ENCODE peak calls at places on chromosome 7, in seven cellular contexts. O is neuronal stem cell, Z is vagina, A is uterus, I is left lung, E is HCT116, M is Peyer's patch. K is an unnamed sample.

GRCh38 chr7:157292770-157293412 is 43.9 kb upstream of the DNAJB6 start:
- DNase-seq in O (no peak), Z (peak; percentile 79), A (no peak), I (peak; percentile 82), E (no peak), M (peak; percentile 82), K (no peak)

GRCh38 chr7:95527776-95528250 is 42.1 kb downstream of the ASB4 start:
- DNase-seq in O (no peak), Z (no peak), A (no peak), I (peak; percentile 73), E (no peak), M (peak; percentile 46), K (no peak)

GRCh38 chr7:26449175-26450165 is 157.8 kb downstream of the SNX10 start:
- DNase-seq in O (no peak), Z (no peak), A (no peak), I (no peak), E (no peak), M (no peak), K (no peak)

GRCh38 chr7:139699640-139700504 is 77.9 kb downstream of the HIPK2 start:
- DNase-seq in O (no peak), Z (no peak), A (no peak), I (no peak), E (no peak), M (peak; percentile 30), K (no peak)

GRCh38 chr7:29106128-29106988 is 40.0 kb downstream of the CPVL start:
- DNase-seq in O (peak; percentile 46), Z (no peak), A (peak; percentile 33), I (no peak), E (peak; percentile 39), M (no peak), K (peak; percentile 74)

GRCh38 chr7:135213831-135214230 is 2.5 kb upstream of the WDR91 start:
- DNase-seq in O (no peak), Z (peak; percentile 70), A (no peak), I (no peak), E (no peak), M (no peak), K (no peak)

GRCh38 chr7:129784783-129785456 is 167.8 kb downstream of the UBE2H start:
- DNase-seq in O (peak; percentile 14), Z (no peak), A (no peak), I (no peak), E (no peak), M (peak; percentile 53), K (no peak)

GRCh38 chr7:40646717-40647116 is 511.9 kb downstream of the SUGCT start:
- DNase-seq in O (no peak), Z (no peak), A (no peak), I (no peak), E (no peak), M (no peak), K (no peak)

GRCh38 chr7:70091362-70091761 is 493.1 kb downstream of the AUTS2 start:
- DNase-seq in O (no peak), Z (no peak), A (no peak), I (no peak), E (no peak), M (no peak), K (no peak)

GRCh38 chr7:101198476-101198875 is 2.4 kb downstream of the MOGAT3 start:
- DNase-seq in O (no peak), Z (no peak), A (no peak), I (no peak), E (no peak), M (no peak), K (no peak)

GRCh38 chr7:128827971-128828711 is 2.1 kb upstream of the FLNC start:
- DNase-seq in O (no peak), Z (no peak), A (no peak), I (no peak), E (peak; percentile 34), M (no peak), K (no peak)

GRCh38 chr7:92856436-92856835 is 20.1 kb upstream of the CDK6 start:
- DNase-seq in O (no peak), Z (no peak), A (no peak), I (no peak), E (no peak), M (no peak), K (no peak)

DNA sequence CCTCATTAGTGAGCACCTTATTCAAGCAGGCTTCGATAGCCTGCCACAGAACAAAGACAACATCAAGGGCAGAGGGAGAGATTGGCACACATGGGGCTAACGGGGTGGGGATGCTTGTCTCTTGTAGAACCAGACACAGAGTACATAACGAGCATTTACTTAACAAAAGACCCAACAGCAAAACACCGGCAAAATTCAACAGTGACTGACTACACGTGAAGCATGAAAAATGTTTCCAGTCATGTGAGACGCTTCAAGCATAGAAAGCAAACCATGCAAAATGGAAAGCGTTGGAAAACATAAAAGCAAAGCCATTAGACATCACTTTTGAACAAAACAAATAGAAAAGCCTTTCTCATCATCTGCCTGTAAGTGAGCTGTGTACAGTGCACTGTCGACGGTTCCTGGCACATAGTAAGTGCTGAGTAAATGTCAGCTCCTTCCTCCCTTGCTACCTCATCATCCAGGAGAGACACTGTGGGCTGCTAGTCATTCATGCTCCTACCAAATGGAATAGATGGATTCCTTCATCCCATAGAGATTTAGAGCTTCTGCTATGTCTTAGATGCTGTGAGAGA is 134.4 kb upstream of the AGK start:
- DNase-seq in O (no peak), Z (no peak), A (no peak), I (no peak), E (no peak), M (no peak), K (no peak)
- H3K4me1 ChIP-seq in O (peaks cover 1% of the 10 kb centered on the region), Z (no peaks in the 10 kb centered on the region), A (no peaks in the 10 kb centered on the region), I (no peaks in the 10 kb centered on the region), E (no peaks in the 10 kb centered on the region), M (no peaks in the 10 kb centered on the region), K (no peaks in the 10 kb centered on the region)

GRCh38 chr7:44985033-44985695 is 6.3 kb upstream of the MYO1G start:
- DNase-seq in O (no peak), Z (no peak), A (no peak), I (no peak), E (no peak), M (no peak), K (no peak)

GRCh38 chr7:44986218-44987053 is 7.6 kb upstream of the MYO1G start:
- DNase-seq in O (peak; percentile 91), Z (peak; percentile 95), A (peak; percentile 95), I (peak; percentile 98), E (peak; percentile 87), M (peak; percentile 98), K (no peak)

GRCh38 chr7:44983742-44984477 is 5.1 kb upstream of the MYO1G start:
- DNase-seq in O (no peak), Z (no peak), A (no peak), I (no peak), E (no peak), M (no peak), K (no peak)

GRCh38 chr7:44984478-44984758 is 5.6 kb upstream of the MYO1G start:
- DNase-seq in O (no peak), Z (no peak), A (no peak), I (no peak), E (no peak), M (no peak), K (no peak)

GRCh38 chr7:44985900-44986217 is 7.0 kb upstream of the MYO1G start:
- DNase-seq in O (no peak), Z (no peak), A (no peak), I (no peak), E (no peak), M (peak; percentile 67), K (no peak)
- H3K4me1 ChIP-seq in O (no peaks in the 10 kb centered on the region), Z (peaks cover 38% of the 10 kb centered on the region), A (no peaks in the 10 kb centered on the region), I (peaks cover 20% of the 10 kb centered on the region), E (peaks cover 4% of the 10 kb centered on the region), M (no peaks in the 10 kb centered on the region), K (no peaks in the 10 kb centered on the region)

GRCh38 chr7:95180-95862 is 97.0 kb upstream of the FAM20C start:
- DNase-seq in O (no peak), Z (no peak), A (no peak), I (no peak), E (no peak), M (no peak), K (no peak)
- H3K4me1 ChIP-seq in O (no peaks in the 10 kb centered on the region), Z (peaks cover 15% of the 10 kb centered on the region), A (peaks cover 4% of the 10 kb centered on the region), I (peaks cover 4% of the 10 kb centered on the region), E (no peaks in the 10 kb centered on the region), M (no peaks in the 10 kb centered on the region), K (peaks cover 25% of the 10 kb centered on the region)

GRCh38 chr7:4726051-4726450 is 44.0 kb downstream of the FOXK1 start:
- DNase-seq in O (no peak), Z (no peak), A (no peak), I (no peak), E (no peak), M (no peak), K (no peak)
- H3K4me1 ChIP-seq in O (peaks cover 12% of the 10 kb centered on the region), Z (peaks cover 67% of the 10 kb centered on the region), A (peaks cover 19% of the 10 kb centered on the region), I (peaks cover 16% of the 10 kb centered on the region), E (no peaks in the 10 kb centered on the region), M (no peaks in the 10 kb centered on the region), K (peaks cover 16% of the 10 kb centered on the region)

GRCh38 chr7:16985621-16986020 is 103.8 kb upstream of the AGR3 start:
- DNase-seq in O (no peak), Z (no peak), A (no peak), I (no peak), E (no peak), M (no peak), K (no peak)

GRCh38 chr7:16982640-16983103 is 100.9 kb upstream of the AGR3 start:
- DNase-seq in O (peak; percentile 21), Z (no peak), A (no peak), I (no peak), E (peak; percentile 35), M (no peak), K (no peak)

GRCh38 chr7:16986775-16987174 is 105.0 kb upstream of the AGR3 start:
- DNase-seq in O (no peak), Z (no peak), A (no peak), I (no peak), E (no peak), M (no peak), K (no peak)

GRCh38 chr7:16980539-16980938 is 98.8 kb upstream of the AGR3 start:
- DNase-seq in O (no peak), Z (no peak), A (no peak), I (no peak), E (no peak), M (no peak), K (no peak)

GRCh38 chr7:16984346-16984745 is 102.6 kb upstream of the AGR3 start:
- DNase-seq in O (no peak), Z (no peak), A (no peak), I (no peak), E (no peak), M (no peak), K (no peak)
- H3K4me1 ChIP-seq in O (no peaks in the 10 kb centered on the region), Z (peaks cover 22% of the 10 kb centered on the region), A (no peaks in the 10 kb centered on the region), I (peaks cover 7% of the 10 kb centered on the region), E (peaks cover 2% of the 10 kb centered on the region), M (no peaks in the 10 kb centered on the region), K (no peaks in the 10 kb centered on the region)

GRCh38 chr7:106418094-106418493 is 133.3 kb upstream of the NAMPT start:
- DNase-seq in O (no peak), Z (no peak), A (no peak), I (no peak), E (no peak), M (no peak), K (no peak)
- H3K4me1 ChIP-seq in O (no peaks in the 10 kb centered on the region), Z (peaks cover 28% of the 10 kb centered on the region), A (peaks cover 4% of the 10 kb centered on the region), I (peaks cover 18% of the 10 kb centered on the region), E (no peaks in the 10 kb centered on the region), M (no peaks in the 10 kb centered on the region), K (no peaks in the 10 kb centered on the region)